ENCODE peak calls at places on chromosomes 12 and 14, in five cellular contexts. I, B, E, T and C are unnamed samples.

GRCh38 chr14:99728981-99729451 is 44.9 kb downstream of the CYP46A1 start:
- DNase-seq in B (no peak), I (no peak), E (peak; percentile 41), T (no peak), C (no peak)

GRCh38 chr14:88352299-88353097 is 29.4 kb upstream of the KCNK10 start:
- DNase-seq in B (peak; percentile 98), E (no peak), T (no peak), I (no peak), C (no peak)

GRCh38 chr14:56005580-56006053 is 112.6 kb upstream of the PELI2 start:
- DNase-seq in T (no peak), E (no peak), I (peak; percentile 41), B (no peak), C (no peak)

GRCh38 chr14:30129795-30130194 is 202.1 kb upstream of the PRKD1 start:
- DNase-seq in E (no peak), T (no peak), B (no peak), I (no peak), C (no peak)

GRCh38 chr14:105023791-105024480 is 3.1 kb upstream of the CDCA4 start:
- DNase-seq in B (no peak), I (no peak), E (no peak), T (peak; percentile 43), C (no peak)

GRCh38 chr12:49624919-49625577 is 1.7 kb downstream of the PRPF40B start:
- DNase-seq in E (no peak), B (no peak), I (no peak), T (no peak), C (no peak)

GRCh38 chr14:29453045-29453444 is 474.6 kb downstream of the PRKD1 start:
- DNase-seq in I (no peak), E (no peak), B (no peak), T (no peak), C (no peak)

GRCh38 chr14:104461676-104462443 is 117.7 kb upstream of the C14orf180 start:
- DNase-seq in B (no peak), I (no peak), E (peak; percentile 41), T (no peak), C (no peak)

GRCh38 chr14:85415015-85415712 is 114.8 kb upstream of the FLRT2 start:
- DNase-seq in E (no peak), B (no peak), T (peak; percentile 75), I (no peak), C (no peak)

GRCh38 chr14:89429206-89430091 is 12.4 kb upstream of the FOXN3 start:
- DNase-seq in T (no peak), B (peak; percentile 82), E (no peak), I (no peak), C (no peak)

GRCh38 chr14:102659797-102660196 is 67.3 kb downstream of the RCOR1 start:
- DNase-seq in I (no peak), B (no peak), E (no peak), T (no peak), C (no peak)

GRCh38 chr12:117967043-117967442 is 1.7 kb downstream of the KSR2 start:
- DNase-seq in E (no peak), I (no peak), B (peak; percentile 46), T (no peak), C (no peak)

GRCh38 chr14:21524575-21525518 is 1.3 kb downstream of the SALL2 start:
- DNase-seq in E (no peak), B (no peak), T (no peak), I (no peak), C (no peak)

GRCh38 chr12:5295151-5295550 is 136.8 kb upstream of the NTF3 start:
- DNase-seq in E (no peak), B (no peak), I (no peak), T (peak; percentile 25), C (no peak)

GRCh38 chr12:45192041-45192695 is 23.7 kb upstream of the ANO6 start:
- DNase-seq in B (no peak), T (peak; percentile 21), E (no peak), I (no peak), C (no peak)

GRCh38 chr12:111791507-111791906 is 24.8 kb downstream of the ALDH2 start:
- DNase-seq in T (no peak), E (no peak), B (no peak), I (no peak), C (no peak)

GRCh38 chr14:91575469-91576208 is 65.5 kb upstream of the PPP4R3A start:
- DNase-seq in I (no peak), T (no peak), E (no peak), B (no peak), C (no peak)

GRCh38 chr12:110100315-110100970 is 23.7 kb upstream of the IFT81 start:
- DNase-seq in I (peak; percentile 82), E (peak; percentile 48), B (peak; percentile 62), T (peak; percentile 58), C (peak; percentile 46)

GRCh38 chr12:15268927-15269552 is 47.8 kb upstream of the RERG start:
- DNase-seq in E (no peak), B (peak; percentile 75), I (peak; percentile 24), T (peak; percentile 63), C (peak; percentile 19)

GRCh38 chr14:103561381-103562134 is 899 bp downstream of the BAG5 start:
- DNase-seq in B (no peak), I (no peak), T (peak; percentile 77), E (peak; percentile 53), C (peak; percentile 55)

GRCh38 chr12:127893875-127894635 is 372.9 kb upstream of the TMEM132C start:
- DNase-seq in T (no peak), E (no peak), B (peak; percentile 5), I (no peak), C (no peak)

GRCh38 chr14:61872452-61872851 is 110.2 kb downstream of the SNAPC1 start:
- DNase-seq in I (peak; percentile 50), T (no peak), B (no peak), E (no peak), C (no peak)

GRCh38 chr12:59650594-59651229 is 54.9 kb downstream of the SLC16A7 start:
- DNase-seq in B (no peak), I (no peak), E (no peak), T (no peak), C (no peak)

GRCh38 chr12:34398706-34399630 is 376.7 kb downstream of the ALG10 start:
- DNase-seq in T (peak; percentile 1), E (peak; percentile 27), B (no peak), I (no peak), C (no peak)

GRCh38 chr12:402127-402456 is 648 bp downstream of the CCDC77 start:
- DNase-seq in E (no peak), T (no peak), I (no peak), B (no peak), C (no peak)

GRCh38 chr14:68486033-68486732 is 306.7 kb downstream of the ZFP36L1 start:
- DNase-seq in T (no peak), E (no peak), I (no peak), B (no peak), C (no peak)

GRCh38 chr14:38254565-38255407 is 1.1 kb downstream of the CLEC14A start:
- DNase-seq in T (no peak), I (no peak), E (no peak), B (peak; percentile 31), C (no peak)

GRCh38 chr12:100566887-100567637 is 6.4 kb upstream of the GAS2L3 start:
- DNase-seq in T (peak; percentile 29), I (peak; percentile 75), E (no peak), B (no peak), C (peak; percentile 31)